ENCODE peak calls at places on chromosomes 16 and 17, in seven cellular contexts. N is breast epithelium; R is IMR-90; I is astrocyte; A is A673; F is adrenal gland; X is CD4-positive, CD25-positive, alpha-beta regulatory T cell. Q is an unnamed sample.

GRCh38 chr16:80751167-80751566 is 53.2 kb downstream of the CDYL2 start:
- DNase-seq in N (no peak), R (peak; percentile 47), I (peak; percentile 68), A (peak; percentile 5), F (no peak), X (no peak), Q (peak; percentile 72)

GRCh38 chr17:7479389-7480192 is at the start of gene ZBTB4:
- DNase-seq in N (no peak), R (peak; percentile 21), I (peak; percentile 44), A (peak; percentile 51), F (peak; percentile 75), X (peak; percentile 73), Q (peak; percentile 81)

GRCh38 chr16:29848420-29849297 is 14.4 kb downstream of the CDIPT start:
- DNase-seq in N (peak; percentile 34), R (peak; percentile 63), I (no peak), A (peak; percentile 72), F (peak; percentile 84), X (peak; percentile 79), Q (peak; percentile 78)

GRCh38 chr16:89113152-89113547 is 19.5 kb downstream of the ACSF3 start:
- DNase-seq in N (no peak), R (no peak), I (no peak), A (no peak), F (no peak), X (no peak), Q (no peak)

GRCh38 chr16:11560701-11561439 is 25.8 kb downstream of the LITAF start:
- DNase-seq in N (no peak), R (no peak), I (no peak), A (no peak), F (peak; percentile 54), X (peak; percentile 92), Q (no peak)

GRCh38 chr16:56360117-56361008 is 65.0 kb downstream of the AMFR start:
- DNase-seq in N (no peak), R (no peak), I (no peak), A (no peak), F (peak; percentile 39), X (no peak), Q (no peak)

GRCh38 chr16:65657051-65657450 is 535.2 kb upstream of the CDH11 start:
- DNase-seq in N (no peak), R (no peak), I (no peak), A (peak; percentile 88), F (no peak), X (no peak), Q (no peak)

GRCh38 chr16:533391-534088 is 6.0 kb downstream of the CAPN15 start:
- DNase-seq in N (no peak), R (no peak), I (no peak), A (no peak), F (peak; percentile 58), X (no peak), Q (no peak)

GRCh38 chr16:23464196-23464595 is 11.2 kb upstream of the COG7 start:
- DNase-seq in N (peak; percentile 38), R (no peak), I (no peak), A (no peak), F (no peak), X (no peak), Q (no peak)

GRCh38 chr17:50164697-50164988 is 1.2 kb upstream of the SGCA start:
- DNase-seq in N (no peak), R (no peak), I (no peak), A (no peak), F (no peak), X (no peak), Q (no peak)

GRCh38 chr17:18992454-18993130 is 12.0 kb downstream of the FAM83G start:
- DNase-seq in N (no peak), R (no peak), I (no peak), A (no peak), F (no peak), X (peak; percentile 49), Q (no peak)

GRCh38 chr16:85304337-85304736 is 192.1 kb upstream of the CIBAR2 start:
- DNase-seq in N (no peak), R (no peak), I (no peak), A (no peak), F (no peak), X (peak; percentile 40), Q (no peak)
- H3K4me1 ChIP-seq in N (peaks cover 6% of the 10 kb centered on the region), R (peaks cover 17% of the 10 kb centered on the region), I (peaks cover 33% of the 10 kb centered on the region), A (peaks cover 29% of the 10 kb centered on the region), F (peaks cover 69% of the 10 kb centered on the region), X (peaks cover 57% of the 10 kb centered on the region), Q (peaks cover 20% of the 10 kb centered on the region)

GRCh38 chr17:57478851-57479250 is 222.5 kb downstream of the MSI2 start:
- DNase-seq in N (no peak), R (no peak), I (no peak), A (peak; percentile 51), F (no peak), X (no peak), Q (no peak)
- H3K4me1 ChIP-seq in N (peaks cover 11% of the 10 kb centered on the region), R (peaks cover 23% of the 10 kb centered on the region), I (peaks cover 59% of the 10 kb centered on the region), A (peaks cover 80% of the 10 kb centered on the region), F (peaks cover 79% of the 10 kb centered on the region), X (peaks cover 7% of the 10 kb centered on the region), Q (peaks cover 43% of the 10 kb centered on the region)

DNA sequence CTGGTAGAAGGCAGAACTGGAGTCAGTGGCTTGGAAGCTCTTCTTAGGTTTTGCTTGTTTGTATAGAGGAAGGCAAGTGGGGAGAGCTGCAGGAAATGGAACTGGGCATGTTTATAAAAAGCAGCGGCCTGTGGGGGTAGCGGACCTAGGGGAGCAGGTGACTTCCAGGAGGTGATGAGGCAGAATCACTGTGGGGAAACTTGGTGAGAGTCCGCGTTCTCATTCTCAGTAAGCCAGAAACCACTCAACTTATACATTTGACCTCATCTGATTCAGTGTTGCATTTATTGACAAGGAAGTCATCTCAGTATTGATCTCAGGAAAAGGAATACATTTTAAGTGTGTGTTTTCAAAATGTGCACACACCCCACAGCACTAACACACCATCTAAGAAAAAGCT is 299.8 kb downstream of the CNTNAP4 start:
- DNase-seq in N (no peak), R (no peak), I (no peak), A (no peak), F (no peak), X (no peak), Q (no peak)
- H3K4me1 ChIP-seq in N (no peaks in the 10 kb centered on the region), R (no peaks in the 10 kb centered on the region), I (no peaks in the 10 kb centered on the region), A (no peaks in the 10 kb centered on the region), F (no peaks in the 10 kb centered on the region), X (no peaks in the 10 kb centered on the region), Q (no peaks in the 10 kb centered on the region)

GRCh38 chr16:27774779-27775178 is 224.8 kb downstream of the KATNIP start:
- DNase-seq in N (no peak), R (no peak), I (no peak), A (no peak), F (no peak), X (no peak), Q (no peak)
- H3K4me1 ChIP-seq in N (no peaks in the 10 kb centered on the region), R (no peaks in the 10 kb centered on the region), I (peaks cover 25% of the 10 kb centered on the region), A (peaks cover 5% of the 10 kb centered on the region), F (no peaks in the 10 kb centered on the region), X (no peaks in the 10 kb centered on the region), Q (no peaks in the 10 kb centered on the region)

GRCh38 chr17:57679906-57680695 is 65.0 kb downstream of the CCDC182 start:
- DNase-seq in N (no peak), R (no peak), I (no peak), A (no peak), F (no peak), X (no peak), Q (no peak)
- H3K4me1 ChIP-seq in N (no peaks in the 10 kb centered on the region), R (no peaks in the 10 kb centered on the region), I (no peaks in the 10 kb centered on the region), A (no peaks in the 10 kb centered on the region), F (no peaks in the 10 kb centered on the region), X (no peaks in the 10 kb centered on the region), Q (no peaks in the 10 kb centered on the region)

GRCh38 chr16:17273142-17273561 is 197.6 kb downstream of the XYLT1 start:
- DNase-seq in N (no peak), R (peak; percentile 94), I (peak; percentile 95), A (no peak), F (peak; percentile 70), X (peak; percentile 68), Q (peak; percentile 97)

GRCh38 chr16:17277981-17278381 is 192.8 kb downstream of the XYLT1 start:
- DNase-seq in N (no peak), R (peak; percentile 7), I (no peak), A (no peak), F (peak; percentile 46), X (no peak), Q (peak; percentile 12)

GRCh38 chr16:17276610-17277009 is 194.2 kb downstream of the XYLT1 start:
- DNase-seq in N (no peak), R (no peak), I (no peak), A (no peak), F (no peak), X (no peak), Q (no peak)

GRCh38 chr16:17275076-17275732 is 195.6 kb downstream of the XYLT1 start:
- DNase-seq in N (peak; percentile 43), R (no peak), I (peak; percentile 48), A (no peak), F (no peak), X (peak; percentile 41), Q (peak; percentile 27)

DNA sequence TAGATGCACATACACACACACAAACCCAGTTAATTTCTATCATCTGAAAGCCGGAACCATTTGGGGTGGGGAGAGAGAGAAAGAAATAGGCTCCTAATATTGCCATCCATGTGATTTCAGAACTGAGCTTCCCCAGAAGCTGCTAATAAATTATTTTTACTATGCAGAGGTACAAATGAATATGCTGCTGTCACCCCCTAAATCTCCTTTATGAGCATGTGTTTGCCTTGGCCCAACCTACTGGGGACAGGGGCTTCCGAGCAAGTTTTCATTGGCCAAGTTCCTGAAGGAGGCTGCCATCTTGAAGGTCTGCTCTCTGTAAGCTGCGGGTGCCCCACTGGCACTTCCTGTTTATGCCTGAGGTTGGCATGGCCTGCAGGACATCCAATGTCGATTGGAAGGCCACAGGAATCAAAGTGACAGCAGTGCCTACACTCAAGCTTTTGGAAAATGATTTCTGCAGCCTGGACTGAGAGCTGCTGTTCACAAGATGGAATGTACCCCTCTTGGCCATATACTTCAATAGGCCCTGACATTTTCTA is 194.7 kb downstream of the XYLT1 start:
- DNase-seq in N (no peak), R (no peak), I (no peak), A (no peak), F (no peak), X (no peak), Q (no peak)
- H3K4me1 ChIP-seq in N (no peaks in the 10 kb centered on the region), R (peaks cover 6% of the 10 kb centered on the region), I (peaks cover 23% of the 10 kb centered on the region), A (no peaks in the 10 kb centered on the region), F (peaks cover 35% of the 10 kb centered on the region), X (no peaks in the 10 kb centered on the region), Q (peaks cover 27% of the 10 kb centered on the region)

GRCh38 chr17:962166-962565 is 17.4 kb downstream of the NXN start:
- DNase-seq in N (no peak), R (no peak), I (no peak), A (no peak), F (peak; percentile 37), X (no peak), Q (no peak)
- H3K4me1 ChIP-seq in N (no peaks in the 10 kb centered on the region), R (peaks cover 28% of the 10 kb centered on the region), I (peaks cover 22% of the 10 kb centered on the region), A (peaks cover 18% of the 10 kb centered on the region), F (no peaks in the 10 kb centered on the region), X (no peaks in the 10 kb centered on the region), Q (no peaks in the 10 kb centered on the region)

Q was measured in GM23248.